ENCODE peak calls at places on chromosomes 3 and 15, in five cellular contexts. One of them, this sample, is unnamed. For H3K4me1, the result is how much of the 10 kb centered on the place peaks cover.

GRCh38 chr3:150252462-150252861 is 155.6 kb upstream of the TSC22D2 start:
- DNase-seq in GM12878: no peak
- DNase-seq in neural progenitor cell: no peak
- DNase-seq in tibial nerve: no peak
- DNase-seq in cardiac muscle cell: peak
- DNase-seq in this sample: peak

GRCh38 chr3:183537295-183537730 is 18.2 kb downstream of the KLHL6 start:
- DNase-seq in GM12878: no peak
- DNase-seq in neural progenitor cell: no peak
- DNase-seq in tibial nerve: no peak
- DNase-seq in cardiac muscle cell: peak
- DNase-seq in this sample: peak

GRCh38 chr15:35854398-35854797 is 308.4 kb upstream of the DPH6 start:
- DNase-seq in GM12878: no peak
- DNase-seq in neural progenitor cell: no peak
- DNase-seq in tibial nerve: no peak
- DNase-seq in cardiac muscle cell: no peak
- DNase-seq in this sample: no peak

GRCh38 chr3:195768414-195768813 is 43.3 kb downstream of the MUC4 start:
- DNase-seq in GM12878: no peak
- DNase-seq in neural progenitor cell: no peak
- DNase-seq in tibial nerve: no peak
- DNase-seq in cardiac muscle cell: no peak
- DNase-seq in this sample: no peak

GRCh38 chr3:186109897-186110803 is 1.3 kb upstream of the ETV5 start:
- DNase-seq in GM12878: no peak
- DNase-seq in neural progenitor cell: peak
- DNase-seq in tibial nerve: no peak
- DNase-seq in cardiac muscle cell: peak
- DNase-seq in this sample: peak

GRCh38 chr3:39933986-39934693 is 124.7 kb downstream of the MYRIP start:
- DNase-seq in GM12878: no peak
- DNase-seq in neural progenitor cell: no peak
- DNase-seq in tibial nerve: no peak
- DNase-seq in cardiac muscle cell: no peak
- DNase-seq in this sample: no peak

GRCh38 chr3:54939591-54940300 is 11.9 kb upstream of the LRTM1 start:
- DNase-seq in GM12878: no peak
- DNase-seq in neural progenitor cell: no peak
- DNase-seq in tibial nerve: no peak
- DNase-seq in cardiac muscle cell: no peak
- DNase-seq in this sample: peak

GRCh38 chr3:45817788-45818523 is 21.6 kb upstream of the SLC6A20 start:
- DNase-seq in GM12878: no peak
- DNase-seq in neural progenitor cell: no peak
- DNase-seq in tibial nerve: peak
- DNase-seq in cardiac muscle cell: peak
- DNase-seq in this sample: peak

GRCh38 chr15:31752363-31752762 is 278.0 kb upstream of the CHRNA7 start:
- DNase-seq in GM12878: no peak
- DNase-seq in neural progenitor cell: no peak
- DNase-seq in tibial nerve: no peak
- DNase-seq in cardiac muscle cell: peak
- DNase-seq in this sample: peak

GRCh38 chr15:53918180-53919079 is 59.8 kb upstream of the UNC13C start:
- DNase-seq in GM12878: no peak
- DNase-seq in neural progenitor cell: peak
- DNase-seq in tibial nerve: no peak
- DNase-seq in cardiac muscle cell: no peak
- DNase-seq in this sample: no peak

GRCh38 chr3:22263042-22263441 is 512.0 kb upstream of the ZNF385D start:
- DNase-seq in GM12878: no peak
- DNase-seq in neural progenitor cell: no peak
- DNase-seq in tibial nerve: no peak
- DNase-seq in cardiac muscle cell: peak
- DNase-seq in this sample: peak

DNA sequence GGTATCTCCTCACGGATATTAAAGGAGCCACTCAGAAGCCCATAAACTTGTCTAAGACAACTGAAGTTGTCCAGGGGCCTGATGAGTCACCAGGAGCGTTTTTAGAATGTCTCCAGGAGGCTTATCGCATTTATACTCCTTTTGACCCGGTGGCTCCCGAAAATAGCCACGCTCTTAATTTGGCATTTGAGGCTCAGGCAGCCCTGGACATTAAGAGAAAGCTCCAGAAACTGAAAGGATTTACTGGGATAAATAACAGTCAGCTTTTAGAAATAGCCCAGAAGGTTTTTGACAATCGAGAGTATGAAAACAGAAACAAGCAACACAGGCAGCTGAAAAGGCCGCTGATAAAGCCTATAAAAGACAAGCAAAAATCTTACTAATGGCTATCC is 4.1 kb downstream of the DET1 start:
- DNase-seq in GM12878: no peak
- DNase-seq in neural progenitor cell: no peak
- DNase-seq in tibial nerve: no peak
- DNase-seq in cardiac muscle cell: peak
- DNase-seq in this sample: no peak
- H3K4me1 ChIP-seq in GM12878: under half
- H3K4me1 ChIP-seq in neural progenitor cell: under half
- H3K4me1 ChIP-seq in tibial nerve: under half
- H3K4me1 ChIP-seq in cardiac muscle cell: half or more
- H3K4me1 ChIP-seq in this sample: under half

GRCh38 chr3:40971191-40972168 is 227.8 kb upstream of the CTNNB1 start:
- DNase-seq in GM12878: peak
- DNase-seq in neural progenitor cell: no peak
- DNase-seq in tibial nerve: peak
- DNase-seq in cardiac muscle cell: peak
- DNase-seq in this sample: peak
- H3K4me1 ChIP-seq in GM12878: under half
- H3K4me1 ChIP-seq in neural progenitor cell: under half
- H3K4me1 ChIP-seq in tibial nerve: under half
- H3K4me1 ChIP-seq in cardiac muscle cell: under half
- H3K4me1 ChIP-seq in this sample: under half

GRCh38 chr15:74193905-74194304 is 8.7 kb downstream of the STRA6 start:
- DNase-seq in GM12878: no peak
- DNase-seq in neural progenitor cell: no peak
- DNase-seq in tibial nerve: no peak
- DNase-seq in cardiac muscle cell: no peak
- DNase-seq in this sample: no peak

GRCh38 chr15:74193305-74193718 is 9.3 kb downstream of the STRA6 start:
- DNase-seq in GM12878: peak
- DNase-seq in neural progenitor cell: no peak
- DNase-seq in tibial nerve: no peak
- DNase-seq in cardiac muscle cell: peak
- DNase-seq in this sample: peak

GRCh38 chr15:74196175-74196574 is 6.4 kb downstream of the STRA6 start:
- DNase-seq in GM12878: no peak
- DNase-seq in neural progenitor cell: no peak
- DNase-seq in tibial nerve: no peak
- DNase-seq in cardiac muscle cell: peak
- DNase-seq in this sample: peak

GRCh38 chr15:74192751-74193150 is 9.8 kb downstream of the STRA6 start:
- DNase-seq in GM12878: no peak
- DNase-seq in neural progenitor cell: no peak
- DNase-seq in tibial nerve: no peak
- DNase-seq in cardiac muscle cell: no peak
- DNase-seq in this sample: no peak

DNA sequence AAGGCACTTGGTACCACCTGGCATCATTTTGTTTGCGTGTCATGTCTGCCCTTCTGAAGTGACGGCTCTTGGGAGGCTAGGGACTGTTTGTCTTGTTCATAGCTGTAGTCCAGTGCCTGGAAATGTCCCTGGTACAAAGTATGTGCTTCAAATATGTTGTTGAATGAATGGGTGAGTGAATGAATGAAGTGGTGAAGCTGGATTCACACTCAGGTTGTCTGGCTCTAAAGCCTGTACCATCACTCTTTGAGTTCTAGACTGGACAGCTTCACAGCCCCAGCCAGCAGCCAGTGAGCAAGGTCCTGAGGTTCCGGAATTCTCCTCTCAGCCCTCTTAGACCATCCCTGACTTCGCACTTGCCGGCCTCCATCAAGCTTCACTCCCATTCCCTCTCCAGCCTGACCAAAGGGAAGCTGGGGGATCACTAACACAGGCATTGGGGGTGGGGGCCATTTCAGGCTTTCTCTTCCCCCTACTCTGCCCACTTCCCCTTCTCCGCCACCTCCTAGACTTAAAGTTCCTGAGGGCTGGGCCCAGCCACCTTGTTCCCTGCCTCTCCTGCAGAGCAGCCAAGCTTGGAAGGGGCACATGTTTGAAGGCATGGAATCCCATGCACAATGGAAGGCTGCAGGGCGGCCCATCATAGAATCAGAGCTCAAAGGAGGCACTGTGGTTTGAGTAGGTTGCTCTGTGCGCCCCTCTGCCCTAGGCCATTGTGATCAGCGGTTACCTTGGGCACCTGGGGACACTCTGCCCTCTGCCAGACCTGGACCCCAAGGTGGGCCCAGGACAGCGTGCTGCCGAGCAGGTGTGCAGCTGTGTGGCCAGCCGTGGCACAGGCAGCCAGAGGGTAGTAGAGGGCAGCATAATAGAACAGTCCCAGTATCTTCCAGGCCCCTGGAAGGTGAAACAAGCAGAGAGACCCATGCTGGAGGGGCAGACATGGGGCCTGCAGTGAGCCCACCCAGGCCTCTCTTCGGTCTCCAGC is 7.7 kb downstream of the STRA6 start:
- DNase-seq in GM12878: no peak
- DNase-seq in neural progenitor cell: no peak
- DNase-seq in tibial nerve: no peak
- DNase-seq in cardiac muscle cell: no peak
- DNase-seq in this sample: no peak
- H3K4me1 ChIP-seq in GM12878: under half
- H3K4me1 ChIP-seq in neural progenitor cell: under half
- H3K4me1 ChIP-seq in tibial nerve: under half
- H3K4me1 ChIP-seq in cardiac muscle cell: under half
- H3K4me1 ChIP-seq in this sample: under half

GRCh38 chr3:125033616-125034015 is 22.2 kb downstream of the HEG1 start:
- DNase-seq in GM12878: no peak
- DNase-seq in neural progenitor cell: no peak
- DNase-seq in tibial nerve: no peak
- DNase-seq in cardiac muscle cell: no peak
- DNase-seq in this sample: no peak
- H3K4me1 ChIP-seq in GM12878: under half
- H3K4me1 ChIP-seq in neural progenitor cell: under half
- H3K4me1 ChIP-seq in tibial nerve: under half
- H3K4me1 ChIP-seq in cardiac muscle cell: under half
- H3K4me1 ChIP-seq in this sample: under half

GRCh38 chr15:73326157-73326556 is 42.6 kb downstream of the HCN4 start:
- DNase-seq in GM12878: no peak
- DNase-seq in neural progenitor cell: no peak
- DNase-seq in tibial nerve: no peak
- DNase-seq in cardiac muscle cell: no peak
- DNase-seq in this sample: no peak
- H3K4me1 ChIP-seq in GM12878: under half
- H3K4me1 ChIP-seq in neural progenitor cell: under half
- H3K4me1 ChIP-seq in tibial nerve: under half
- H3K4me1 ChIP-seq in cardiac muscle cell: under half
- H3K4me1 ChIP-seq in this sample: under half

This sample was measured in GM23248.